ENCODE peak calls at places on chromosomes 1 and 21, in six cellular contexts. R is trophoblast cell; O is aorta; D is CD8-positive, alpha-beta memory T cell; Q is esophagus muscularis mucosa; J is lung. U is an unnamed sample.

GRCh38 chr1:151309851-151310323 is 17.3 kb downstream of the PI4KB start:
- DNase-seq in R (no peak), O (no peak), D (no peak), Q (no peak), J (no peak), U (no peak)

GRCh38 chr21:46199436-46200373 is 15.4 kb upstream of the SPATC1L start:
- DNase-seq in R (no peak), O (peak), D (no peak), Q (no peak), J (no peak), U (no peak)

GRCh38 chr21:46626536-46627302 is 8.8 kb upstream of the PRMT2 start:
- DNase-seq in R (peak), O (no peak), D (peak), Q (no peak), J (no peak), U (peak)

GRCh38 chr21:41851090-41851790 is 27.9 kb downstream of the PRDM15 start:
- DNase-seq in R (no peak), O (no peak), D (no peak), Q (no peak), J (no peak), U (no peak)

GRCh38 chr1:15942661-15943514 is 33.0 kb downstream of the ZBTB17 start:
- DNase-seq in R (no peak), O (peak), D (no peak), Q (no peak), J (no peak), U (no peak)

GRCh38 chr1:153942766-153943549 is 3.6 kb downstream of the DENND4B start:
- DNase-seq in R (no peak), O (peak), D (no peak), Q (no peak), J (no peak), U (no peak)

GRCh38 chr1:178047403-178048093 is 46.4 kb upstream of the RASAL2 start:
- DNase-seq in R (no peak), O (no peak), D (no peak), Q (no peak), J (no peak), U (no peak)

GRCh38 chr1:234535763-234536515 is 57.0 kb upstream of the TARBP1 start:
- DNase-seq in R (no peak), O (peak), D (no peak), Q (peak), J (peak), U (no peak)

GRCh38 chr1:93694039-93694438 is 12.4 kb upstream of the BCAR3 start:
- DNase-seq in R (no peak), O (peak), D (no peak), Q (no peak), J (no peak), U (no peak)

GRCh38 chr1:241614144-241614543 is 26.0 kb downstream of the CHML start:
- DNase-seq in R (no peak), O (no peak), D (no peak), Q (no peak), J (no peak), U (no peak)

GRCh38 chr1:224432672-224433040 is 1.9 kb downstream of the WDR26 start:
- DNase-seq in R (no peak), O (no peak), D (peak), Q (no peak), J (no peak), U (no peak)

GRCh38 chr1:6334261-6334993 is 59.1 kb downstream of the ACOT7 start:
- DNase-seq in R (no peak), O (no peak), D (no peak), Q (no peak), J (no peak), U (no peak)

GRCh38 chr1:23369335-23370013 is at the start of gene ZNF436:
- DNase-seq in R (peak), O (peak), D (no peak), Q (no peak), J (peak), U (peak)

GRCh38 chr1:4396571-4396970 is 257.8 kb upstream of the AJAP1 start:
- DNase-seq in R (no peak), O (no peak), D (no peak), Q (no peak), J (no peak), U (no peak)

GRCh38 chr1:159867322-159868064 is 5.0 kb upstream of the VSIG8 start:
- DNase-seq in R (peak), O (no peak), D (no peak), Q (no peak), J (peak), U (no peak)

GRCh38 chr1:22527555-22528296 is 35.6 kb upstream of the EPHA8 start:
- DNase-seq in R (no peak), O (no peak), D (no peak), Q (no peak), J (no peak), U (no peak)

GRCh38 chr21:17414766-17415165 is 98.1 kb upstream of the CXADR start:
- DNase-seq in R (no peak), O (no peak), D (no peak), Q (no peak), J (no peak), U (no peak)

GRCh38 chr21:45453308-45453950 is 48.5 kb downstream of the COL18A1 start:
- DNase-seq in R (no peak), O (peak), D (no peak), Q (no peak), J (no peak), U (no peak)

GRCh38 chr1:32639489-32640075 is 10.8 kb downstream of the ZBTB8OS start:
- DNase-seq in R (no peak), O (no peak), D (no peak), Q (no peak), J (no peak), U (no peak)

GRCh38 chr1:14738235-14738634 is 139.8 kb downstream of the KAZN start:
- DNase-seq in R (no peak), O (no peak), D (no peak), Q (no peak), J (no peak), U (no peak)

GRCh38 chr1:18915341-18915740 is 13.0 kb upstream of the ALDH4A1 start:
- DNase-seq in R (no peak), O (no peak), D (no peak), Q (no peak), J (no peak), U (no peak)

GRCh38 chr1:24961961-24962861 is 32.1 kb upstream of the RUNX3 start:
- DNase-seq in R (no peak), O (no peak), D (no peak), Q (no peak), J (no peak), U (peak)

GRCh38 chr1:226672217-226672838 is 66.8 kb downstream of the ITPKB start:
- DNase-seq in R (no peak), O (no peak), D (no peak), Q (no peak), J (no peak), U (no peak)
- H3K27ac ChIP-seq in R (no peak), O (no peak), D (no peak), Q (no peak), J (peak), U (peak)

GRCh38 chr1:200406161-200406797 is 3.6 kb downstream of the ZNF281 start:
- DNase-seq in R (no peak), O (no peak), D (no peak), Q (no peak), J (no peak), U (no peak)

GRCh38 chr1:200409203-200409760 is 554 bp downstream of the ZNF281 start:
- DNase-seq in R (peak), O (peak), D (peak), Q (no peak), J (no peak), U (peak)

GRCh38 chr1:200411406-200412257 is 1.8 kb upstream of the ZNF281 start:
- DNase-seq in R (no peak), O (no peak), D (no peak), Q (no peak), J (no peak), U (no peak)

GRCh38 chr1:200410566-200410878 is 686 bp upstream of the ZNF281 start:
- DNase-seq in R (peak), O (no peak), D (peak), Q (no peak), J (no peak), U (peak)

GRCh38 chr1:200409761-200410565 is at the start of gene ZNF281:
- DNase-seq in R (peak), O (peak), D (peak), Q (peak), J (peak), U (peak)
- H3K27ac ChIP-seq in R (peak), O (peak), D (peak), Q (peak), J (peak), U (peak)

DNA sequence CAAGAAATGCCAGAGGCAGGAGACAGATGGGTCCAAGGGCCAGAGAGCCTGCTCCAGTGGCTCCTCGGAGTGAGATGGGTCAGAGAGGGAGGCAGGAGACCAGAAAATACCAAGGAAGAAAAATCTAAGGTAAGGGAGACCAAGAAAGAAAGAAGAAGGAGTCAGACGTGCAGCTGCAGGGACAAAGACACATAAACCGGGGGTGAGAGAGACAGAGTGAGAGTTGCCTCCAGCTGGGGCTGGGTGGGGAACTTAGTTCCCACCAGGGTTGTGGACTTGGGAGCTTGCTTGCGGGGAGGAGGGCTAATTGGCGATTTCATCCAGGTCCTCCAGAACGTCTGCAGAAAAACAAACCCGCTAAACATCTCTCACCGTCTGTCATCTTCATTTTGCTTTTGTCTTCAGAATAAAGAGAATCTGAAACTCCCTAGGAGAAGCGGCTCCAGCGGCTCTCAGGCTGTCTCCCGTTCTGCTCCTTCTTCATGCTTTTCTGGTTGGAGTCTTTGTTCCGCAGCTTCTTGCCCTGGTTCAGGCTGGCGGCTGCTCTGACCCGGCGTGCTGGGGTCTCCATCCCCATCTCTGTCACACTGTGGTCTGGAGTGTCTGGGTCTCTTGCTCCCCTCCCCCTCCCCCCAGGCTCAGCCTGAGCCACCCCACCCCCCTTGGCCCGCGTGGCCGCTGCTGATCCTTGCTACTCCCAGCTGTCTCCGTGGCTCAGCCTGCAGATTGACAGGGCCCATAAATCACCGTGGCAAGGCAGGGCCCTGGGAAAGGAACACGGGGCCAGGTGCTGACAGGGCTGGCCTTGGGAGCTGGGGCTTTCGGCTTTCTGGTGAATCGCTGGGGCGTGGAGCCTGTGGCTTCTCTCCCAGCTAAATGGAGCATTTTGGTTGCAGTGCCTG is 66.6 kb downstream of the UBIAD1 start:
- DNase-seq in R (no peak), O (no peak), D (no peak), Q (no peak), J (no peak), U (no peak)
- H3K27ac ChIP-seq in R (no peak), O (no peak), D (no peak), Q (no peak), J (no peak), U (no peak)

DNA sequence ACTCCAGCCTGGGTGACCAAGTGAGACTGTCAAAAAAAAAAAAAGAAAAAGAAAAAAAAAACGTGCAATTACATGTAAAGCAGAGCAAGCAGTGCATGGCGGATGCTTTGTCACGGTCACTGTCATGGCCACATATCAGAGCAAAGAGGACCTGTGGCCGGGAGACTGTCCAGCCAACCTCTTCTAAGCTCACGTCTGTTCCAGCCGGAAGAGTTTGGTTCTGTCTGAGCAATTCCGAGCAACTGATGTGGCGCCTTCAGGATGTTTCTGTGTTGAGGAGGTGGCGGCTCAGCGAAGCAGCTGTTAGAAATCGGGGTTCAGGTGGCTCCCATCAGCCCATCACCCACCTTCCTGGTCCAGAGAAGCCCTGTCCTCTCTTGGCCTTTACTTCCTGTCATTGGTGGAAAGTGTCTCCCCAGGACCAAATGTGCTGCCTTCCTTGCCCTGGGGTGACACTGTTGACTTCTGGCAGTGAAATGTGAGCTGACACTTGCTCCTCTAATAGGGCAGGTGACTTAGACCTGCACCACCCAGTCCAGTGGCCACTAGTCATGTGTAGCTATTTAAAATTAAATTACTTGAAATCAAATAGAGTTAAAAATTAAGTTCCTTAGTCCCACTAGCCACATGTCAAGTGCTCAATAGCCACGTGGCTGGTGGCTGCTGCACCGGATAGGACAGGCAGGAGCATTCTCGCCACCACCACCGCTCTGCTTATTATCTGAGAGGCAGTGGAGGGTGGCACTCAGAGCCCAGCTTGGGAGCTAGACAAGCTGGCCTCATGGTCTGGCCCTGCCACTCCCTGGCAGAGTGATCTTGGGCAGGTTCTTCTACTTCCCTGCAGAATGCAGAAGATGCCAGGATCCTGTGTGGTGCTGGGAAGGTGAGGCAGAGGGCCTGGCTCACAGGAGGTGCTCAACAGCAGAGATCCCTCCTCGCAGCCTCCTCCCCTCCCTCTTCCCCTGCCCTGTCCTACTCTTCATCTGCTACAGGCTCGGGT is 60.1 kb downstream of the ARHGEF10L start:
- DNase-seq in R (no peak), O (no peak), D (no peak), Q (no peak), J (no peak), U (no peak)
- H3K27ac ChIP-seq in R (no peak), O (peak), D (no peak), Q (peak), J (no peak), U (no peak)

GRCh38 chr1:155968670-155969069 is 9.7 kb downstream of the ARHGEF2 start:
- DNase-seq in R (no peak), O (no peak), D (no peak), Q (no peak), J (no peak), U (no peak)
- H3K27ac ChIP-seq in R (no peak), O (peak), D (no peak), Q (peak), J (peak), U (peak)

U was measured in naive thymus-derived CD4-positive, alpha-beta T cell.